ENCODE peak calls at places on chromosomes 13 and 19, in seven cellular contexts. One of them, this sample, is unnamed.
A peak's percentile ranks its signal among the peaks of the same experiment; 100 is the strongest.

GRCh38 chr13:21997726-21998125 is 326.9 kb downstream of the FGF9 start:
- DNase-seq in endothelial cell: no peak
- DNase-seq in CD8-positive, alpha-beta memory T cell: no peak
- DNase-seq in D721Med: no peak
- DNase-seq in left ventricle myocardium superior: no peak
- DNase-seq in mucosa of gallbladder: no peak
- DNase-seq in choroid plexus epithelial cell: no peak
- DNase-seq in this sample: no peak

GRCh38 chr19:33684550-33685303 is 63.0 kb downstream of the CHST8 start:
- DNase-seq in endothelial cell: no peak
- DNase-seq in D721Med: no peak
- DNase-seq in mucosa of gallbladder: no peak
- DNase-seq in choroid plexus epithelial cell: no peak
- DNase-seq in CD8-positive, alpha-beta memory T cell: no peak
- DNase-seq in left ventricle myocardium superior: no peak
- DNase-seq in this sample: no peak

GRCh38 chr19:41230067-41230857 is 11.2 kb downstream of the AXL start:
- DNase-seq in mucosa of gallbladder: no peak
- DNase-seq in D721Med: no peak
- DNase-seq in CD8-positive, alpha-beta memory T cell: no peak
- DNase-seq in choroid plexus epithelial cell: no peak
- DNase-seq in endothelial cell: no peak
- DNase-seq in left ventricle myocardium superior: no peak
- DNase-seq in this sample: no peak

GRCh38 chr19:41225238-41226052 is 6.4 kb downstream of the AXL start:
- DNase-seq in CD8-positive, alpha-beta memory T cell: no peak
- DNase-seq in mucosa of gallbladder: peak; percentile 48
- DNase-seq in choroid plexus epithelial cell: peak; percentile 96
- DNase-seq in endothelial cell: no peak
- DNase-seq in D721Med: no peak
- DNase-seq in left ventricle myocardium superior: peak; percentile 54
- DNase-seq in this sample: peak; percentile 72

GRCh38 chr13:76994281-76994680 is 2.4 kb downstream of the CLN5 start:
- DNase-seq in D721Med: no peak
- DNase-seq in choroid plexus epithelial cell: no peak
- DNase-seq in CD8-positive, alpha-beta memory T cell: no peak
- DNase-seq in endothelial cell: no peak
- DNase-seq in left ventricle myocardium superior: no peak
- DNase-seq in mucosa of gallbladder: no peak
- DNase-seq in this sample: no peak

GRCh38 chr19:55283548-55284393 is at the start of gene BRSK1:
- DNase-seq in choroid plexus epithelial cell: peak; percentile 36
- DNase-seq in left ventricle myocardium superior: peak; percentile 67
- DNase-seq in D721Med: peak; percentile 80
- DNase-seq in mucosa of gallbladder: no peak
- DNase-seq in endothelial cell: peak; percentile 54
- DNase-seq in CD8-positive, alpha-beta memory T cell: peak; percentile 25
- DNase-seq in this sample: peak; percentile 43

GRCh38 chr13:61029064-61029463 is 386.6 kb downstream of the PCDH20 start:
- DNase-seq in mucosa of gallbladder: no peak
- DNase-seq in CD8-positive, alpha-beta memory T cell: no peak
- DNase-seq in choroid plexus epithelial cell: no peak
- DNase-seq in left ventricle myocardium superior: no peak
- DNase-seq in endothelial cell: no peak
- DNase-seq in D721Med: no peak
- DNase-seq in this sample: no peak

GRCh38 chr13:77724092-77724491 is 26.6 kb downstream of the SLAIN1 start:
- DNase-seq in mucosa of gallbladder: no peak
- DNase-seq in endothelial cell: no peak
- DNase-seq in left ventricle myocardium superior: no peak
- DNase-seq in choroid plexus epithelial cell: no peak
- DNase-seq in CD8-positive, alpha-beta memory T cell: no peak
- DNase-seq in D721Med: no peak
- DNase-seq in this sample: no peak

GRCh38 chr19:41586064-41586463 is 10.1 kb downstream of the CEACAM21 start:
- DNase-seq in left ventricle myocardium superior: no peak
- DNase-seq in mucosa of gallbladder: no peak
- DNase-seq in CD8-positive, alpha-beta memory T cell: no peak
- DNase-seq in D721Med: no peak
- DNase-seq in choroid plexus epithelial cell: no peak
- DNase-seq in endothelial cell: no peak
- DNase-seq in this sample: no peak

GRCh38 chr19:58311345-58311744 is 6.2 kb downstream of the ERVK3-1 start:
- DNase-seq in endothelial cell: no peak
- DNase-seq in D721Med: no peak
- DNase-seq in left ventricle myocardium superior: no peak
- DNase-seq in choroid plexus epithelial cell: no peak
- DNase-seq in mucosa of gallbladder: no peak
- DNase-seq in CD8-positive, alpha-beta memory T cell: no peak
- DNase-seq in this sample: no peak

GRCh38 chr13:67277581-67277980 is 47.4 kb upstream of the PCDH9 start:
- DNase-seq in mucosa of gallbladder: no peak
- DNase-seq in choroid plexus epithelial cell: no peak
- DNase-seq in endothelial cell: no peak
- DNase-seq in left ventricle myocardium superior: no peak
- DNase-seq in D721Med: no peak
- DNase-seq in CD8-positive, alpha-beta memory T cell: no peak
- DNase-seq in this sample: no peak

GRCh38 chr13:41708648-41709175 is 251.4 kb downstream of the RGCC start:
- DNase-seq in D721Med: no peak
- DNase-seq in left ventricle myocardium superior: peak; percentile 40
- DNase-seq in mucosa of gallbladder: no peak
- DNase-seq in choroid plexus epithelial cell: no peak
- DNase-seq in endothelial cell: no peak
- DNase-seq in CD8-positive, alpha-beta memory T cell: no peak
- DNase-seq in this sample: no peak

GRCh38 chr13:100532090-100532766 is 56.4 kb downstream of the GGACT start:
- DNase-seq in mucosa of gallbladder: no peak
- DNase-seq in D721Med: no peak
- DNase-seq in endothelial cell: no peak
- DNase-seq in choroid plexus epithelial cell: no peak
- DNase-seq in left ventricle myocardium superior: no peak
- DNase-seq in CD8-positive, alpha-beta memory T cell: no peak
- DNase-seq in this sample: no peak

GRCh38 chr13:24196593-24197197 is 36.2 kb downstream of the SPATA13 start:
- DNase-seq in mucosa of gallbladder: no peak
- DNase-seq in D721Med: no peak
- DNase-seq in choroid plexus epithelial cell: no peak
- DNase-seq in endothelial cell: no peak
- DNase-seq in CD8-positive, alpha-beta memory T cell: no peak
- DNase-seq in left ventricle myocardium superior: no peak
- DNase-seq in this sample: no peak

GRCh38 chr19:43526884-43527859 is at the start of gene ETHE1:
- DNase-seq in D721Med: peak; percentile 71
- DNase-seq in endothelial cell: peak; percentile 78
- DNase-seq in left ventricle myocardium superior: peak; percentile 92
- DNase-seq in choroid plexus epithelial cell: peak; percentile 32
- DNase-seq in mucosa of gallbladder: peak; percentile 73
- DNase-seq in CD8-positive, alpha-beta memory T cell: peak; percentile 62
- DNase-seq in this sample: peak; percentile 88

GRCh38 chr13:33228645-33229445 is 56.7 kb downstream of the STARD13 start:
- DNase-seq in mucosa of gallbladder: no peak
- DNase-seq in endothelial cell: no peak
- DNase-seq in left ventricle myocardium superior: no peak
- DNase-seq in D721Med: no peak
- DNase-seq in CD8-positive, alpha-beta memory T cell: peak; percentile 37
- DNase-seq in choroid plexus epithelial cell: peak; percentile 72
- DNase-seq in this sample: no peak

GRCh38 chr13:29597701-29598100 is 2.2 kb upstream of the SLC7A1 start:
- DNase-seq in left ventricle myocardium superior: no peak
- DNase-seq in mucosa of gallbladder: no peak
- DNase-seq in choroid plexus epithelial cell: no peak
- DNase-seq in D721Med: no peak
- DNase-seq in CD8-positive, alpha-beta memory T cell: no peak
- DNase-seq in endothelial cell: no peak
- DNase-seq in this sample: no peak

GRCh38 chr19:16594131-16594586 is 21.9 kb upstream of the SLC35E1 start:
- DNase-seq in choroid plexus epithelial cell: no peak
- DNase-seq in endothelial cell: no peak
- DNase-seq in left ventricle myocardium superior: no peak
- DNase-seq in CD8-positive, alpha-beta memory T cell: no peak
- DNase-seq in mucosa of gallbladder: no peak
- DNase-seq in D721Med: no peak
- DNase-seq in this sample: no peak